ENCODE peak calls at places on chromosomes 5 and 9, in five cellular contexts. T is T47D; D is central memory CD8-positive, alpha-beta T cell; Q is activated naive CD8-positive, alpha-beta T cell treated with anti-CD3 and anti-CD28 coated beads, Interleukin-2, amount 50 U/mL, for 24 hours; L is GM12865. Z is an unnamed sample.

GRCh38 chr9:13956107-13956506 is 357.8 kb downstream of the NFIB start:
- DNase-seq in Q (no peak), T (no peak), L (no peak), D (no peak), Z (no peak)

GRCh38 chr5:180331647-180331950 is 21.5 kb downstream of the GFPT2 start:
- DNase-seq in Q (no peak), T (no peak), L (no peak), D (no peak), Z (no peak)

GRCh38 chr9:88972401-88972800 is 18.9 kb upstream of the S1PR3 start:
- DNase-seq in T (no peak), Q (no peak), L (no peak), D (no peak), Z (no peak)

GRCh38 chr9:120152295-120152694 is 427.7 kb downstream of the CDK5RAP2 start:
- DNase-seq in L (no peak), T (no peak), D (no peak), Q (no peak), Z (no peak)

GRCh38 chr5:168756517-168757391 is 177.6 kb upstream of the PANK3 start:
- DNase-seq in D (no peak), Q (no peak), T (no peak), L (no peak), Z (no peak)

GRCh38 chr5:57327934-57328333 is 154.1 kb downstream of the GPBP1 start:
- DNase-seq in T (no peak), D (no peak), L (no peak), Q (peak), Z (no peak)

GRCh38 chr9:125519741-125520140 is 187.3 kb downstream of the MAPKAP1 start:
- DNase-seq in Q (no peak), T (no peak), L (no peak), D (no peak), Z (no peak)

GRCh38 chr5:115842089-115842881 is 550 bp downstream of the AP3S1 start:
- DNase-seq in D (no peak), T (peak), L (peak), Q (no peak), Z (no peak)

GRCh38 chr9:107198718-107199117 is 84.4 kb upstream of the RAD23B start:
- DNase-seq in T (no peak), Q (no peak), D (no peak), L (no peak), Z (no peak)

GRCh38 chr5:73256012-73256411 is 83.0 kb downstream of the TMEM174 start:
- DNase-seq in D (no peak), T (no peak), Q (no peak), L (no peak), Z (no peak)

GRCh38 chr5:172542651-172543131 is 88.4 kb upstream of the SH3PXD2B start:
- DNase-seq in D (no peak), T (no peak), Q (no peak), L (no peak), Z (no peak)

GRCh38 chr9:34590376-34591090 is 1.0 kb upstream of the CNTFR start:
- DNase-seq in L (no peak), T (no peak), Q (peak), D (no peak), Z (no peak)

GRCh38 chr5:110032386-110032785 is 342.7 kb downstream of the MAN2A1 start:
- DNase-seq in T (no peak), D (no peak), L (no peak), Q (no peak), Z (no peak)

GRCh38 chr9:104386425-104387069 is 117.5 kb upstream of the OR13F1 start:
- DNase-seq in D (no peak), T (peak), L (peak), Q (no peak), Z (no peak)

GRCh38 chr5:109413463-109413862 is 3.7 kb upstream of the PJA2 start:
- DNase-seq in D (no peak), Q (no peak), L (peak), T (no peak), Z (no peak)

GRCh38 chr5:172953776-172954189 is 5.4 kb upstream of the RPL26L1 start:
- DNase-seq in Q (no peak), D (no peak), T (no peak), L (no peak), Z (no peak)

GRCh38 chr5:78286288-78286687 is 8.2 kb downstream of the AP3B1 start:
- DNase-seq in Q (no peak), D (no peak), L (peak), T (no peak), Z (no peak)

GRCh38 chr5:64165500-64166200 is at the start of gene RNF180:
- DNase-seq in T (peak), L (peak), Q (peak), D (no peak), Z (no peak)

GRCh38 chr5:59596586-59597348 is 296.8 kb downstream of the PDE4D start:
- DNase-seq in L (no peak), Q (no peak), T (no peak), D (no peak), Z (no peak)

GRCh38 chr9:14887149-14887548 is 23.1 kb downstream of the FREM1 start:
- DNase-seq in L (no peak), T (no peak), Q (no peak), D (no peak), Z (no peak)

GRCh38 chr5:61538722-61539501 is 206.9 kb downstream of the ZSWIM6 start:
- DNase-seq in T (no peak), D (no peak), Q (no peak), L (no peak), Z (no peak)

GRCh38 chr9:121999556-121999955 is 93.6 kb downstream of the TTLL11 start:
- DNase-seq in D (no peak), L (no peak), Q (no peak), T (no peak), Z (no peak)

GRCh38 chr5:42813533-42813932 is 1.8 kb upstream of the SELENOP start:
- DNase-seq in Q (no peak), L (no peak), T (no peak), D (no peak), Z (no peak)

GRCh38 chr9:89446440-89447310 is 51.2 kb downstream of the SEMA4D start:
- DNase-seq in L (no peak), Q (no peak), D (no peak), T (no peak), Z (no peak)

GRCh38 chr5:123879071-123879470 is 367.1 kb downstream of the CSNK1G3 start:
- DNase-seq in D (no peak), Q (no peak), T (no peak), L (no peak), Z (no peak)

GRCh38 chr9:78543353-78543752 is 246.4 kb downstream of the PSAT1 start:
- DNase-seq in T (no peak), L (no peak), Q (no peak), D (no peak), Z (no peak)

GRCh38 chr9:127214421-127215265 is 49.9 kb upstream of the GARNL3 start:
- DNase-seq in L (peak), T (peak), Q (peak), D (no peak), Z (peak)

GRCh38 chr5:176492431-176492830 is 44.2 kb downstream of the FAF2 start:
- DNase-seq in D (no peak), L (no peak), T (no peak), Q (no peak), Z (no peak)

GRCh38 chr9:784202-784601 is 57.3 kb upstream of the DMRT1 start:
- DNase-seq in D (no peak), L (no peak), Q (no peak), T (no peak), Z (no peak)

GRCh38 chr9:102514541-102514940 is 480.6 kb upstream of the CYLC2 start:
- DNase-seq in D (no peak), Q (no peak), T (no peak), L (no peak), Z (no peak)